ENCODE peak calls at places on chromosome X, in seven cellular contexts. One of them, this sample, is unnamed.

GRCh38 chrX:147635186-147635585 is 276.5 kb upstream of the FMR1 start:
- DNase-seq in body of pancreas: no peak
- DNase-seq in NB4: no peak
- DNase-seq in cardiac muscle cell: no peak
- DNase-seq in skeletal muscle cell: no peak
- DNase-seq in Panc1: no peak
- DNase-seq in A549: no peak
- DNase-seq in this sample: no peak

GRCh38 chrX:149630681-149631292 is 805 bp downstream of the TMEM185A start:
- DNase-seq in body of pancreas: no peak
- DNase-seq in NB4: peak
- DNase-seq in cardiac muscle cell: peak
- DNase-seq in skeletal muscle cell: peak
- DNase-seq in Panc1: no peak
- DNase-seq in A549: peak
- DNase-seq in this sample: no peak

GRCh38 chrX:1932231-1932630 is 317.4 kb downstream of the ASMT start:
- DNase-seq in body of pancreas: no peak
- DNase-seq in NB4: no peak
- DNase-seq in cardiac muscle cell: peak
- DNase-seq in skeletal muscle cell: peak
- DNase-seq in Panc1: no peak
- DNase-seq in A549: no peak
- DNase-seq in this sample: no peak

GRCh38 chrX:107710617-107711391 is 64.8 kb downstream of the TSC22D3 start:
- DNase-seq in body of pancreas: peak
- DNase-seq in NB4: peak
- DNase-seq in cardiac muscle cell: peak
- DNase-seq in skeletal muscle cell: peak
- DNase-seq in Panc1: no peak
- DNase-seq in A549: peak
- DNase-seq in this sample: peak

GRCh38 chrX:118974908-118975671 is 672 bp downstream of the LONRF3 start:
- DNase-seq in body of pancreas: peak
- DNase-seq in NB4: peak
- DNase-seq in cardiac muscle cell: peak
- DNase-seq in skeletal muscle cell: no peak
- DNase-seq in Panc1: no peak
- DNase-seq in A549: no peak
- DNase-seq in this sample: peak

GRCh38 chrX:66012094-66012534 is 27.8 kb downstream of the VSIG4 start:
- DNase-seq in body of pancreas: no peak
- DNase-seq in NB4: peak
- DNase-seq in cardiac muscle cell: no peak
- DNase-seq in skeletal muscle cell: no peak
- DNase-seq in Panc1: no peak
- DNase-seq in A549: no peak
- DNase-seq in this sample: peak

GRCh38 chrX:1392376-1393130 is 640 bp upstream of the SLC25A6 start:
- DNase-seq in body of pancreas: peak
- DNase-seq in NB4: peak
- DNase-seq in cardiac muscle cell: peak
- DNase-seq in skeletal muscle cell: peak
- DNase-seq in Panc1: no peak
- DNase-seq in A549: peak
- DNase-seq in this sample: peak

GRCh38 chrX:18856645-18856997 is 127.3 kb downstream of the PHKA2 start:
- DNase-seq in body of pancreas: no peak
- DNase-seq in NB4: no peak
- DNase-seq in cardiac muscle cell: no peak
- DNase-seq in skeletal muscle cell: no peak
- DNase-seq in Panc1: no peak
- DNase-seq in A549: no peak
- DNase-seq in this sample: no peak

GRCh38 chrX:125710403-125711062 is 390.9 kb downstream of the TEX13C start:
- DNase-seq in body of pancreas: no peak
- DNase-seq in NB4: no peak
- DNase-seq in cardiac muscle cell: no peak
- DNase-seq in skeletal muscle cell: no peak
- DNase-seq in Panc1: no peak
- DNase-seq in A549: no peak
- DNase-seq in this sample: no peak

GRCh38 chrX:46465203-46465602 is 80.0 kb downstream of the ZNF674 start:
- DNase-seq in body of pancreas: no peak
- DNase-seq in NB4: no peak
- DNase-seq in cardiac muscle cell: no peak
- DNase-seq in skeletal muscle cell: no peak
- DNase-seq in Panc1: no peak
- DNase-seq in A549: no peak
- DNase-seq in this sample: no peak

GRCh38 chrX:65643786-65644111 is 23.7 kb upstream of the MSN start:
- DNase-seq in body of pancreas: no peak
- DNase-seq in NB4: no peak
- DNase-seq in cardiac muscle cell: no peak
- DNase-seq in skeletal muscle cell: no peak
- DNase-seq in Panc1: no peak
- DNase-seq in A549: no peak
- DNase-seq in this sample: no peak

GRCh38 chrX:103398321-103398937 is 22.1 kb downstream of the BEX3 start:
- DNase-seq in body of pancreas: no peak
- DNase-seq in NB4: peak
- DNase-seq in cardiac muscle cell: peak
- DNase-seq in skeletal muscle cell: peak
- DNase-seq in Panc1: no peak
- DNase-seq in A549: peak
- DNase-seq in this sample: no peak

GRCh38 chrX:65601530-65602281 is 65.7 kb upstream of the MSN start:
- DNase-seq in body of pancreas: peak
- DNase-seq in NB4: peak
- DNase-seq in cardiac muscle cell: peak
- DNase-seq in skeletal muscle cell: peak
- DNase-seq in Panc1: no peak
- DNase-seq in A549: no peak
- DNase-seq in this sample: peak

GRCh38 chrX:13201605-13202219 is 118.1 kb downstream of the ATXN3L start:
- DNase-seq in body of pancreas: peak
- DNase-seq in NB4: no peak
- DNase-seq in cardiac muscle cell: no peak
- DNase-seq in skeletal muscle cell: no peak
- DNase-seq in Panc1: no peak
- DNase-seq in A549: no peak
- DNase-seq in this sample: no peak
- H3K4me3 ChIP-seq in body of pancreas: no peak
- H3K4me3 ChIP-seq in NB4: no peak
- H3K4me3 ChIP-seq in cardiac muscle cell: no peak
- H3K4me3 ChIP-seq in skeletal muscle cell: no peak
- H3K4me3 ChIP-seq in Panc1: no peak
- H3K4me3 ChIP-seq in A549: no peak
- H3K4me3 ChIP-seq in this sample: no peak

GRCh38 chrX:154013001-154013421 is 6.7 kb downstream of the IRAK1 start:
- DNase-seq in body of pancreas: no peak
- DNase-seq in NB4: no peak
- DNase-seq in cardiac muscle cell: no peak
- DNase-seq in skeletal muscle cell: no peak
- DNase-seq in Panc1: no peak
- DNase-seq in A549: no peak
- DNase-seq in this sample: no peak
- H3K4me3 ChIP-seq in body of pancreas: no peak
- H3K4me3 ChIP-seq in NB4: no peak
- H3K4me3 ChIP-seq in cardiac muscle cell: no peak
- H3K4me3 ChIP-seq in skeletal muscle cell: no peak
- H3K4me3 ChIP-seq in Panc1: no peak
- H3K4me3 ChIP-seq in A549: no peak
- H3K4me3 ChIP-seq in this sample: no peak

GRCh38 chrX:39731735-39732134 is 366.0 kb downstream of the BCOR start:
- DNase-seq in body of pancreas: no peak
- DNase-seq in NB4: no peak
- DNase-seq in cardiac muscle cell: no peak
- DNase-seq in skeletal muscle cell: no peak
- DNase-seq in Panc1: no peak
- DNase-seq in A549: no peak
- DNase-seq in this sample: no peak

GRCh38 chrX:39728852-39729587 is 368.7 kb downstream of the BCOR start:
- DNase-seq in body of pancreas: no peak
- DNase-seq in NB4: peak
- DNase-seq in cardiac muscle cell: no peak
- DNase-seq in skeletal muscle cell: no peak
- DNase-seq in Panc1: no peak
- DNase-seq in A549: no peak
- DNase-seq in this sample: no peak

GRCh38 chrX:39730671-39731389 is 366.9 kb downstream of the BCOR start:
- DNase-seq in body of pancreas: peak
- DNase-seq in NB4: peak
- DNase-seq in cardiac muscle cell: peak
- DNase-seq in skeletal muscle cell: peak
- DNase-seq in Panc1: no peak
- DNase-seq in A549: peak
- DNase-seq in this sample: peak

GRCh38 chrX:39731390-39731680 is 366.4 kb downstream of the BCOR start:
- DNase-seq in body of pancreas: no peak
- DNase-seq in NB4: no peak
- DNase-seq in cardiac muscle cell: no peak
- DNase-seq in skeletal muscle cell: no peak
- DNase-seq in Panc1: no peak
- DNase-seq in A549: no peak
- DNase-seq in this sample: no peak

GRCh38 chrX:39729834-39730670 is 367.7 kb downstream of the BCOR start:
- DNase-seq in body of pancreas: no peak
- DNase-seq in NB4: peak
- DNase-seq in cardiac muscle cell: no peak
- DNase-seq in skeletal muscle cell: no peak
- DNase-seq in Panc1: no peak
- DNase-seq in A549: no peak
- DNase-seq in this sample: no peak
- H3K4me3 ChIP-seq in body of pancreas: no peak
- H3K4me3 ChIP-seq in NB4: no peak
- H3K4me3 ChIP-seq in cardiac muscle cell: no peak
- H3K4me3 ChIP-seq in skeletal muscle cell: no peak
- H3K4me3 ChIP-seq in Panc1: no peak
- H3K4me3 ChIP-seq in A549: no peak
- H3K4me3 ChIP-seq in this sample: no peak

GRCh38 chrX:154804957-154805695 is at the start of gene MPP1:
- DNase-seq in body of pancreas: peak
- DNase-seq in NB4: peak
- DNase-seq in cardiac muscle cell: peak
- DNase-seq in skeletal muscle cell: peak
- DNase-seq in Panc1: no peak
- DNase-seq in A549: peak
- DNase-seq in this sample: peak

GRCh38 chrX:154802838-154803410 is 2.4 kb downstream of the MPP1 start:
- DNase-seq in body of pancreas: no peak
- DNase-seq in NB4: no peak
- DNase-seq in cardiac muscle cell: no peak
- DNase-seq in skeletal muscle cell: no peak
- DNase-seq in Panc1: no peak
- DNase-seq in A549: no peak
- DNase-seq in this sample: no peak

GRCh38 chrX:154806837-154807501 is 1.7 kb upstream of the MPP1 start:
- DNase-seq in body of pancreas: no peak
- DNase-seq in NB4: no peak
- DNase-seq in cardiac muscle cell: no peak
- DNase-seq in skeletal muscle cell: no peak
- DNase-seq in Panc1: no peak
- DNase-seq in A549: no peak
- DNase-seq in this sample: no peak

GRCh38 chrX:154804564-154804956 is 725 bp downstream of the MPP1 start:
- DNase-seq in body of pancreas: no peak
- DNase-seq in NB4: no peak
- DNase-seq in cardiac muscle cell: no peak
- DNase-seq in skeletal muscle cell: no peak
- DNase-seq in Panc1: no peak
- DNase-seq in A549: no peak
- DNase-seq in this sample: no peak

DNA sequence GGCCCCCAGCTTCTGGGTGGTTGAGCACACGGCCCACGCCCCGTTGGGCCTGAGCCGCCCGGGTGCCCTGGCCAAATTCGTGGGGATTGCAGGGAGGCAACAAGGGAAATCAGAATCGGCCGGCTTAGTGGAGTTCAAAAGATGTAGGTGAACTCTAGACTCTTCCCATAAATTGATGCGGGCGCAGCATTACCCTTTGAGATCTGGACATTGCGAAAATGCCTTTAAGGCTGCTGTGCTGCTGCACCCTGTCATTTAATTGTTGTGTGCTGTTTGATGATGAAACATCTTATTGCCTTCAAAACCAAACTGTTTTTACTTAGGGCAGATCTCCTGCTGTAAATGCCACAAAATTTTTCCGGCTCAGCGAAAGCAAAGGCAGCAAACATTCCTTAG is 409 bp upstream of the MPP1 start:
- DNase-seq in body of pancreas: no peak
- DNase-seq in NB4: no peak
- DNase-seq in cardiac muscle cell: peak
- DNase-seq in skeletal muscle cell: no peak
- DNase-seq in Panc1: no peak
- DNase-seq in A549: no peak
- DNase-seq in this sample: no peak
- H3K4me3 ChIP-seq in body of pancreas: no peak
- H3K4me3 ChIP-seq in NB4: peak
- H3K4me3 ChIP-seq in cardiac muscle cell: peak
- H3K4me3 ChIP-seq in skeletal muscle cell: peak
- H3K4me3 ChIP-seq in Panc1: peak
- H3K4me3 ChIP-seq in A549: peak
- H3K4me3 ChIP-seq in this sample: peak

DNA sequence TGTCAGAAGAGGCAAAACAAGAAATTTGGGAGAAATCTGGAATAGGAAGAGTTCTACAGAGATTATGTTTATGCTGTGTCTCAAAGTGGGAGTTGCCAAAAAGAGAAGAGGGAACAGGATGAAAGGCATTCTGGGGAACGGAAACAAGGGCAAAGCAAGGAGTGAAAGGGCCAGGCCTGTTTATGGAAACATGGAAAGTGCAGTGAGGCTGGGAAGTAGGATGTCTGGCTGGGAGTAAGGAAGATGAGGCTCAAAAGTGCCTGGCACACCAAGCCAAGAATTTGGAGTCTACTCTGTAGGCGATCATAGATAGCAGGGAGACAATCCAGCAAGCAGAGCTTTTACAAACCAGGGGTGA is 1.8 kb upstream of the CUL4B start:
- DNase-seq in body of pancreas: no peak
- DNase-seq in NB4: no peak
- DNase-seq in cardiac muscle cell: no peak
- DNase-seq in skeletal muscle cell: no peak
- DNase-seq in Panc1: no peak
- DNase-seq in A549: no peak
- DNase-seq in this sample: no peak
- H3K4me3 ChIP-seq in body of pancreas: no peak
- H3K4me3 ChIP-seq in NB4: no peak
- H3K4me3 ChIP-seq in cardiac muscle cell: no peak
- H3K4me3 ChIP-seq in skeletal muscle cell: no peak
- H3K4me3 ChIP-seq in Panc1: peak
- H3K4me3 ChIP-seq in A549: no peak
- H3K4me3 ChIP-seq in this sample: no peak

GRCh38 chrX:47513697-47514085 is 30.7 kb upstream of the ZNF41 start:
- DNase-seq in body of pancreas: no peak
- DNase-seq in NB4: no peak
- DNase-seq in cardiac muscle cell: no peak
- DNase-seq in skeletal muscle cell: no peak
- DNase-seq in Panc1: no peak
- DNase-seq in A549: no peak
- DNase-seq in this sample: no peak
- H3K4me3 ChIP-seq in body of pancreas: no peak
- H3K4me3 ChIP-seq in NB4: peak
- H3K4me3 ChIP-seq in cardiac muscle cell: peak
- H3K4me3 ChIP-seq in skeletal muscle cell: peak
- H3K4me3 ChIP-seq in Panc1: peak
- H3K4me3 ChIP-seq in A549: peak
- H3K4me3 ChIP-seq in this sample: peak

This sample was measured in GM12865.